ENCODE peak calls at places on chromosomes 11 and 22, in nine cellular contexts. I is right atrium auricular region, M is GM06990, B is ovary, X is IMR-90, N is HL-60, D is right lobe of liver, Y is fibroblast of pulmonary artery, F is SK-N-SH. L is an unnamed sample.
A peak's percentile ranks its signal among the peaks of the same experiment; 100 is the strongest.

GRCh38 chr11:61545341-61545740 is 35.5 kb downstream of the SYT7 start:
- DNase-seq in N (no peak), D (no peak), Y (peak; percentile 16), X (no peak), M (no peak), B (no peak), I (no peak), F (peak; percentile 76), L (peak; percentile 71)

GRCh38 chr22:18005201-18005926 is 19.0 kb downstream of the MICAL3 start:
- DNase-seq in X (no peak), I (no peak), N (no peak), F (no peak), Y (no peak), D (no peak), B (no peak), M (no peak), L (no peak)

GRCh38 chr22:41725510-41726110 is 26.3 kb downstream of the MEI1 start:
- DNase-seq in Y (no peak), I (no peak), N (peak; percentile 12), M (no peak), F (no peak), B (no peak), D (no peak), X (peak; percentile 12), L (no peak)

GRCh38 chr11:68680541-68681231 is 3.7 kb upstream of the GAL start:
- DNase-seq in B (no peak), M (no peak), D (no peak), Y (no peak), N (no peak), I (no peak), X (no peak), F (no peak), L (no peak)

GRCh38 chr11:61077936-61078335 is 24.4 kb upstream of the CD5 start:
- DNase-seq in B (no peak), X (no peak), Y (no peak), M (no peak), F (no peak), N (no peak), D (no peak), I (no peak), L (no peak)

GRCh38 chr11:72223615-72224586 is 666 bp upstream of the INPPL1 start:
- DNase-seq in N (no peak), F (peak; percentile 84), Y (peak; percentile 65), B (peak; percentile 88), I (peak; percentile 61), X (peak; percentile 56), D (peak; percentile 85), M (peak; percentile 82), L (peak; percentile 78)

GRCh38 chr11:115958089-115959000 is 454.1 kb upstream of the CADM1 start:
- DNase-seq in N (no peak), D (no peak), M (no peak), F (no peak), I (no peak), Y (no peak), B (no peak), X (no peak), L (no peak)

GRCh38 chr11:79226136-79226535 is 214.7 kb downstream of the TENM4 start:
- DNase-seq in Y (no peak), X (no peak), B (peak; percentile 59), D (no peak), I (no peak), F (peak; percentile 55), M (no peak), N (no peak), L (no peak)

GRCh38 chr11:88308576-88308975 is 29.0 kb downstream of the CTSC start:
- DNase-seq in B (no peak), I (no peak), D (no peak), X (no peak), Y (no peak), F (no peak), N (no peak), M (no peak), L (no peak)

GRCh38 chr11:131841028-131841427 is 470.6 kb downstream of the NTM start:
- DNase-seq in N (peak; percentile 29), D (no peak), Y (peak; percentile 28), F (no peak), B (no peak), X (no peak), I (no peak), M (no peak), L (no peak)

GRCh38 chr11:19953342-19953741 is 206.9 kb downstream of the DBX1 start:
- DNase-seq in M (no peak), Y (peak; percentile 58), I (no peak), D (no peak), N (no peak), F (no peak), B (no peak), X (peak; percentile 81), L (no peak)

GRCh38 chr11:19953909-19954308 is 206.4 kb downstream of the DBX1 start:
- DNase-seq in D (no peak), I (no peak), M (no peak), N (no peak), Y (peak; percentile 79), X (peak; percentile 91), B (no peak), F (no peak), L (no peak)

GRCh38 chr11:19954899-19955298 is 205.4 kb downstream of the DBX1 start:
- DNase-seq in I (no peak), X (no peak), D (peak; percentile 75), N (no peak), B (no peak), M (no peak), Y (peak; percentile 56), F (no peak), L (no peak)

GRCh38 chr11:19952101-19952605 is 208.1 kb downstream of the DBX1 start:
- DNase-seq in I (no peak), M (no peak), Y (no peak), X (no peak), D (no peak), B (no peak), F (peak; percentile 56), N (no peak), L (no peak)

GRCh38 chr11:19951558-19952083 is 208.7 kb downstream of the DBX1 start:
- DNase-seq in D (no peak), Y (peak; percentile 78), B (no peak), I (no peak), F (peak; percentile 42), M (peak; percentile 38), N (peak; percentile 2), X (peak; percentile 70), L (peak; percentile 53)
- TF ChIP-seq CTCF in D (peak; percentile 63), Y (peak; percentile 55), B (peak; percentile 73), I (peak; percentile 59), F (peak; percentile 72), M (peak; percentile 49), N (no peak), X (peak; percentile 73), L (peak; percentile 23)

GRCh38 chr11:134245434-134245833 is 7.7 kb downstream of the THYN1 start:
- DNase-seq in N (no peak), X (no peak), B (no peak), M (no peak), D (no peak), Y (no peak), F (no peak), I (no peak), L (no peak)

GRCh38 chr11:134243913-134244312 is 9.2 kb downstream of the THYN1 start:
- DNase-seq in N (no peak), B (no peak), X (no peak), I (no peak), D (no peak), Y (no peak), M (no peak), F (no peak), L (no peak)

GRCh38 chr11:134246100-134246499 is 7.1 kb downstream of the THYN1 start:
- DNase-seq in F (no peak), M (no peak), I (no peak), X (no peak), B (no peak), N (no peak), D (no peak), Y (no peak), L (no peak)

GRCh38 chr11:134246678-134247077 is 6.5 kb downstream of the THYN1 start:
- DNase-seq in N (no peak), D (no peak), M (no peak), Y (no peak), F (no peak), I (no peak), X (no peak), B (no peak), L (no peak)

GRCh38 chr11:134244593-134244992 is 8.6 kb downstream of the THYN1 start:
- DNase-seq in F (peak; percentile 59), X (peak; percentile 32), Y (peak; percentile 50), D (no peak), B (no peak), N (peak; percentile 23), I (no peak), M (peak; percentile 32), L (peak; percentile 63)
- TF ChIP-seq CTCF in F (peak; percentile 58), X (peak; percentile 36), Y (peak; percentile 56), D (peak; percentile 53), B (no peak), N (peak; percentile 44), I (peak; percentile 17), M (peak; percentile 72), L (peak; percentile 40)

DNA sequence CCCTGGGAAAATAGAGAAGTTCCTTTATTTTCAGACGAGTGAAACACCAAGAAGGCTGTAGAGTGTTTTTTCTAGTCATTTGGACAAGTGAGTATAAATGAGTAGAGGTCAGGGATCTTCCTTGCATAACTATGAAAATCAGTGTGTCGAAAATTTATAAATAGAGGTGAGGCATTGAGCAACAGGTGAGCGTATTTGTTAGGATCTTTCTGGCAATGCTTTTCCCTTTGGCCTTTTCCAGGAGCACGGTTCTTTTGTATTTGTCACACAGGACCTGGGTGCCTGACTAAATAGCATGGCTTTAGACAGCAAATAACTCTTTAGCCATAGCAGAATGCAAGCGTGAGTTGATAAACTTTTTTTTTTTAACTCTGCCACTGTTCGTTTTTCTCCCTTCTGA is 19.6 kb upstream of the ARHGAP42 start:
- DNase-seq in Y (no peak), N (no peak), D (peak; percentile 65), F (no peak), B (no peak), I (no peak), M (no peak), X (no peak), L (no peak)
- TF ChIP-seq CTCF in Y (no peak), N (no peak), D (no peak), F (no peak), B (no peak), I (no peak), M (no peak), X (no peak), L (no peak)

DNA sequence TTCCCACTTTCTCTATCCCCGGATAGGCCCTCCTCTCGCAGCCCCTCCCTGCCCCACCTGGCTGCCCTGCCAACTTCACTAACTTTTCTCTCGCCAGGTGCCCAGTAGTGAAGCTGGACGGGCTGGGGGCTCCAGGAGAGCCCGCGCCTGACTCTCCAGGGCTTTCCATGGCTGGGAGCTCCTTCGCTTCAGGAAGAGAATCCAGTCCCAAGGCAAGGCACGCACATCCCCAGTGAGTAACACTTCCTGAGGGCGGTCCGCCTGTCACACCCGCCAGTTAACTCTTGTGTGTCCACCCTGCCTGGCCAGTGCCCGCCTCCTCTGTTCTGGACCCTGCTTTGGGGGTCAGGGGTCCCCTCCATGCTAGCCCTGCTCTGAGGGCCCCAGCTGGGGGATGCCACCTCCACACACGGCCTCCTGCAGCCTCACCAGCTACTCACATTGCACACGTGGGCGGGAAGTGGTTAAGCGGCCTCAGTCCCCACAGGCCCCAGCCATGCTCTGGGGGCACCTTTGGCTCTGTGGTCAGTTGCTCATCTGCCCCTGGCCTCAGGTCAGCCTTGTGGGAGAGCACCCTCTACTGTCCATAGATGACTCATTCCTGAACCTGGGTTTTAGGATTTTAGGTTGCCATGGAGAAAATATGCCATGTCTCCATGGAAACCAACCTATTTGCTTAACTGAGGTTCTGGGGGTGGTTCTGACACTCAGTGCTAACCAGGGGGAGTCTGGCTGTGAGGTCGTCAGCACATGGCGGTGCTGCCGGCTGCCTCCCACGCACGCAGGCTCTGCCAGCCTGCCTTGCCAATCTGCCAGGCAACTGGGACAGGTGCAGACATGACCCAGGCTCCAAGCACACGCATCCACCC is at the start of gene RIN1:
- DNase-seq in I (peak; percentile 87), N (peak; percentile 85), D (no peak), X (peak; percentile 99), Y (peak; percentile 96), B (peak; percentile 73), M (peak; percentile 78), F (peak; percentile 94), L (peak; percentile 86)
- TF ChIP-seq CTCF in I (no peak), N (no peak), D (peak; percentile 56), X (peak; percentile 47), Y (peak; percentile 38), B (peak; percentile 44), M (peak; percentile 24), F (peak; percentile 56), L (peak; percentile 19)